ENCODE peak calls at places on chromosomes 5 and 9, in eight cellular contexts. X is fibroblast of lung, U is T-helper 1 cell, B is neural progenitor cell, Y is HCT116, K is ACHN, R is heart left ventricle, A is tibial nerve. Q is an unnamed sample.

GRCh38 chr9:114546851-114547250 is 40.7 kb upstream of the ATP6V1G1 start:
- DNase-seq in R (no peak), X (no peak), A (no peak), U (no peak), B (no peak), K (no peak), Y (no peak), Q (no peak)

GRCh38 chr5:111746791-111747190 is 10.2 kb downstream of the NREP start:
- DNase-seq in K (no peak), A (no peak), U (no peak), X (no peak), B (no peak), Y (no peak), R (no peak), Q (no peak)

GRCh38 chr9:27703591-27703990 is 130.3 kb upstream of the C9orf72 start:
- DNase-seq in R (no peak), Y (no peak), U (no peak), X (no peak), A (no peak), B (no peak), K (no peak), Q (no peak)

GRCh38 chr5:72197393-72197792 is 90.1 kb downstream of the MAP1B start:
- DNase-seq in R (no peak), Y (no peak), U (no peak), K (no peak), B (no peak), X (no peak), A (no peak), Q (no peak)

GRCh38 chr5:180785794-180786221 is 16.8 kb downstream of the MGAT1 start:
- DNase-seq in U (no peak), K (no peak), A (no peak), B (peak), Y (no peak), X (peak), R (peak), Q (no peak)

GRCh38 chr5:14191325-14191724 is 48.2 kb downstream of the TRIO start:
- DNase-seq in A (no peak), R (no peak), Y (no peak), B (no peak), X (no peak), U (no peak), K (no peak), Q (no peak)

GRCh38 chr5:33260098-33260497 is 180.7 kb upstream of the TARS1 start:
- DNase-seq in A (no peak), R (no peak), B (no peak), Y (no peak), K (no peak), U (no peak), X (no peak), Q (no peak)

GRCh38 chr9:32004431-32005076 is 379.9 kb upstream of the ACO1 start:
- DNase-seq in B (no peak), U (no peak), R (no peak), K (no peak), X (no peak), A (no peak), Y (no peak), Q (no peak)

GRCh38 chr5:125530833-125531610 is 784.6 kb upstream of the ZNF608 start:
- DNase-seq in Y (no peak), R (no peak), X (peak), B (no peak), K (no peak), A (no peak), U (no peak), Q (no peak)

GRCh38 chr5:83197326-83197725 is 120.0 kb downstream of the XRCC4 start:
- DNase-seq in K (no peak), B (peak), A (no peak), Y (no peak), R (no peak), U (no peak), X (no peak), Q (no peak)

GRCh38 chr9:9117866-9118265 is 1318.3 kb upstream of the DMAC1 start:
- DNase-seq in B (no peak), K (no peak), X (no peak), A (no peak), U (no peak), Y (no peak), R (no peak), Q (no peak)

GRCh38 chr5:172280317-172280716 is 3.2 kb downstream of the UBTD2 start:
- DNase-seq in A (no peak), Y (no peak), R (no peak), K (no peak), U (no peak), B (no peak), X (no peak), Q (no peak)

GRCh38 chr9:86321373-86321772 is 32.8 kb downstream of the TUT7 start:
- DNase-seq in K (peak), X (peak), Y (no peak), U (no peak), B (no peak), A (no peak), R (no peak), Q (no peak)

GRCh38 chr9:34549407-34549732 is 26.6 kb upstream of the ENHO start:
- DNase-seq in R (no peak), K (no peak), Y (no peak), U (no peak), X (no peak), B (no peak), A (no peak), Q (no peak)

GRCh38 chr5:159775890-159776289 is 140.4 kb upstream of the ADRA1B start:
- DNase-seq in A (no peak), B (no peak), X (no peak), Y (no peak), R (no peak), K (no peak), U (no peak), Q (no peak)

GRCh38 chr9:132249123-132249522 is 87.3 kb downstream of the NTNG2 start:
- DNase-seq in Y (no peak), X (no peak), R (peak), K (no peak), B (no peak), U (no peak), A (no peak), Q (no peak)

GRCh38 chr5:72847439-72847838 is 31.0 kb downstream of the TNPO1 start:
- DNase-seq in Y (no peak), K (no peak), U (no peak), X (peak), A (no peak), R (no peak), B (no peak), Q (no peak)

GRCh38 chr5:141992349-141992963 is 20.4 kb downstream of the GNPDA1 start:
- DNase-seq in K (peak), X (peak), Y (no peak), U (peak), B (peak), A (peak), R (peak), Q (peak)

GRCh38 chr5:86354664-86355063 is 263.1 kb upstream of the COX7C start:
- DNase-seq in U (no peak), R (no peak), A (no peak), K (no peak), X (no peak), B (no peak), Y (no peak), Q (no peak)

GRCh38 chr5:72925336-72926010 is 30.4 kb upstream of the FCHO2 start:
- DNase-seq in A (no peak), R (no peak), Y (no peak), B (no peak), X (no peak), U (no peak), K (no peak), Q (no peak)